ENCODE peak calls at places on chromosomes 12 and 14, in seven cellular contexts. M is GM12865, F is hepatocyte, I is body of pancreas, K is astrocyte of the spinal cord, X is psoas muscle, P is bronchial epithelial cell. R is an unnamed sample.
A peak's percentile ranks its signal among the peaks of the same experiment; 100 is the strongest.

GRCh38 chr12:130826151-130826801 is 12.8 kb downstream of the STX2 start:
- DNase-seq in K (peak; percentile 39), X (peak; percentile 40), F (peak; percentile 48), P (no peak), M (peak; percentile 41), I (peak; percentile 61), R (no peak)

GRCh38 chr14:81464253-81465001 is 64.3 kb upstream of the STON2 start:
- DNase-seq in K (peak; percentile 71), P (peak; percentile 53), X (no peak), F (peak; percentile 80), M (peak; percentile 78), I (peak; percentile 54), R (no peak)

GRCh38 chr14:49051328-49052060 is 534.7 kb downstream of the RPS29 start:
- DNase-seq in P (no peak), K (no peak), M (no peak), F (no peak), X (no peak), I (no peak), R (peak; percentile 11)

GRCh38 chr12:1093166-1093751 is 102.2 kb downstream of the ERC1 start:
- DNase-seq in F (peak; percentile 71), I (no peak), M (peak; percentile 81), K (peak; percentile 69), X (no peak), P (peak; percentile 65), R (peak; percentile 30)

GRCh38 chr12:116689586-116689985 is 48.3 kb downstream of the SPRING1 start:
- DNase-seq in X (no peak), K (no peak), F (no peak), M (no peak), P (no peak), I (no peak), R (no peak)

GRCh38 chr12:65918057-65918456 is 93.8 kb downstream of the HMGA2 start:
- DNase-seq in K (no peak), M (peak; percentile 55), P (no peak), X (no peak), F (no peak), I (no peak), R (no peak)

GRCh38 chr12:59698599-59698998 is 102.8 kb downstream of the SLC16A7 start:
- DNase-seq in F (no peak), P (peak; percentile 93), M (no peak), X (no peak), K (no peak), I (no peak), R (peak; percentile 64)

GRCh38 chr14:50451854-50452253 is 55.2 kb upstream of the CDKL1 start:
- DNase-seq in X (no peak), M (no peak), K (no peak), F (no peak), I (no peak), P (no peak), R (no peak)

GRCh38 chr12:124481257-124481750 is 86.1 kb downstream of the NCOR2 start:
- DNase-seq in M (no peak), P (no peak), X (no peak), K (no peak), I (peak; percentile 53), F (no peak), R (no peak)

GRCh38 chr12:124481772-124482566 is 85.4 kb downstream of the NCOR2 start:
- DNase-seq in K (no peak), P (no peak), M (peak; percentile 55), I (no peak), F (no peak), X (no peak), R (no peak)

GRCh38 chr12:124484067-124484466 is 83.3 kb downstream of the NCOR2 start:
- DNase-seq in F (no peak), M (no peak), K (no peak), I (no peak), P (no peak), X (no peak), R (no peak)

GRCh38 chr12:124482901-124483799 is 84.3 kb downstream of the NCOR2 start:
- DNase-seq in K (no peak), X (no peak), M (no peak), I (peak; percentile 53), F (no peak), P (no peak), R (no peak)

DNA sequence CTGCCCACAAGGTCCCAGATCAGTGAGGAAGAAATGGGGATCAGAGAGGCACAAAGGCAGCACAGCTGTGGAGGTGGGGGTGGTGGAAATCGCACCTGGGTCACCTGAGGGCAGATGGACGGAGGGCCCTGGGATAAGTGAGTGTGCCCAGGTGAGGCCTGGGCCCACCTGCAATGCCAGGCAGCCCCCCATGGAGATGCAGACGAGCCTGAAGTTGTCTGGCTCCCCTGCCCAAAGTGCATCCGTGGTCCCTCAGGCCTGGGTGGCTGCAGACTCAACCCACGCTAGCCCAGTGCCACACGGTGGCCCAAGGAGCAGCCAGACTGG is 84.9 kb downstream of the NCOR2 start:
- DNase-seq in F (no peak), M (no peak), I (no peak), K (no peak), X (no peak), P (no peak), R (no peak)
- H3K4me3 ChIP-seq in F (no peak overlapping the region), M (no peak overlapping the region), I (no peak overlapping the region), K (no peak overlapping the region), X (no peak overlapping the region), P (no peak overlapping the region), R (no peak overlapping the region)

GRCh38 chr14:61438860-61439765 is 117.7 kb downstream of the PRKCH start:
- DNase-seq in F (peak; percentile 51), K (peak; percentile 80), X (peak; percentile 40), I (peak; percentile 53), M (peak; percentile 89), P (peak; percentile 93), R (no peak)

GRCh38 chr14:61438036-61438435 is 116.7 kb downstream of the PRKCH start:
- DNase-seq in X (no peak), F (no peak), M (no peak), I (no peak), P (no peak), K (no peak), R (no peak)

GRCh38 chr14:61438497-61438859 is 117.1 kb downstream of the PRKCH start:
- DNase-seq in P (peak; percentile 35), I (no peak), K (no peak), M (peak; percentile 77), F (no peak), X (no peak), R (no peak)

GRCh38 chr14:61437383-61437782 is 116.0 kb downstream of the PRKCH start:
- DNase-seq in I (no peak), K (no peak), X (no peak), M (no peak), F (no peak), P (no peak), R (no peak)

DNA sequence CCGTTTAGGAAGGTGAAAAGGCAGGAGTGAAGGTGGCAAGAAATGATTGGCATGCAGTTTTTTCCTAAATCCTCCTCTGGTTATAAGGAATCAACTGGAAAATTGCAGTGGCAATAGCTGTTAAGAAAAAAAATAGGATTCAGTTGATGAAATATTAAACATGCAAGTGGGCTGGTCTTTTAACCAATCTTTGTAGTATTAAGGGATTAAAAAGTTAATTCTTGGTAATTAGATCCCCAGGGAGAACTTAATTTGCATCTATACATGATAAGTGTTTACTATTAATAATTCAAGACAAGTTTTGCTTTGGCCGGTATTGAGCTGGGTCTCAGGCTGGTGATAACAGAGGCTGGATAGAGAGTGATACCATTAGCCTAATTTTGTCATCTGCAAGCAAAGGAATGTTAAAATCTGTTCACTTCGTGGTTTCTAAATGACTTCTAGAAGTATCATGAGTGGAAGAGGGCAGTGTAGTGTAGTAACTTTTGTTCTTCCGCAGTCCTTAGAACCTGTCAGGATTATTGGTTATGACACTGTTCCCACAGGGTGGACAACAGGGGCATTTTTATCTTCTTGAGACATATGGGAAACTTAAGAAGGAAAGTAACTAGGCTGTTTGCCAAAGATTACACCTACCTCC is 118.5 kb downstream of the PRKCH start:
- DNase-seq in I (no peak), P (no peak), X (no peak), M (peak; percentile 50), F (no peak), K (no peak), R (no peak)
- H3K4me3 ChIP-seq in I (no peak overlapping the region), P (no peak overlapping the region), X (no peak overlapping the region), M (peak overlapping the region; percentile 28), F (no peak overlapping the region), K (no peak overlapping the region), R (no peak overlapping the region)

GRCh38 chr14:94341654-94342333 is 18.7 kb upstream of the SERPINA6 start:
- DNase-seq in X (no peak), F (no peak), M (no peak), K (no peak), P (no peak), I (no peak), R (no peak)

GRCh38 chr14:94340533-94340932 is 17.4 kb upstream of the SERPINA6 start:
- DNase-seq in I (no peak), F (no peak), K (no peak), X (no peak), P (no peak), M (no peak), R (no peak)

GRCh38 chr14:94344389-94344788 is 21.3 kb upstream of the SERPINA6 start:
- DNase-seq in P (no peak), X (no peak), I (no peak), K (no peak), M (no peak), F (no peak), R (no peak)

GRCh38 chr14:94343238-94343637 is 20.1 kb upstream of the SERPINA6 start:
- DNase-seq in F (no peak), I (no peak), M (no peak), K (no peak), X (no peak), P (no peak), R (no peak)

DNA sequence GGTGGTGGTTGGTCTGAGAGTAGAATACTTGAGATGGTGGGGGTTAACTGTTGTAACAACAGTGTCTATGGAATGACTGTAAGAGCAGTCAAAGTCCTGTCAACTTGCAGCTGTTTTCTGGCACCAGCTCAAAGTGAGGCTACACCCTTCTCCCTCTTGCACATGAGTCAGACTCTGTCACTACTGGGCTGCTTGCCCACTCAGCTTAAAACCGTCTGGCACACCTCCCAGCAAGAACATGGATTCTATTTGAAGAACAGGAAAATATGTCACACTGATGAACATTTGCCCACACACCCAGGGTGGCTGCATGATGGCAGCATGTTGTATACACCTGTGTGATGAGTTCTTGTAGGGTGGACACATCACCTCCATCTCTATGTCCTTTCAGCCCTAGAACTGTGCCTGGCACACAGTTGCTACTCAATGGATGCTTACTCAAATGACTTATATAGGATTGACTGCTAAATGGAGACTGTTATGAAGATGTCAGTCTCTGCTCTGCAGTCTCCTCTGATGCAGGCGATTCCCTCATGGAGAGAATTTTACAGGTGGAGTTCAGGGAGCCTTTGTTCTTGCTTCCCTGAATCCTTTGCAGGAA is 19.3 kb upstream of the SERPINA6 start:
- DNase-seq in F (peak; percentile 92), M (peak; percentile 23), P (peak; percentile 100), K (peak; percentile 100), I (peak; percentile 94), X (peak; percentile 77), R (peak; percentile 100)
- H3K4me3 ChIP-seq in F (no peak overlapping the region), M (no peak overlapping the region), P (no peak overlapping the region), K (no peak overlapping the region), I (no peak overlapping the region), X (no peak overlapping the region), R (no peak overlapping the region)

GRCh38 chr12:96698965-96699364 is 208.1 kb upstream of the NEDD1 start:
- DNase-seq in P (no peak), K (no peak), F (no peak), X (no peak), M (no peak), I (no peak), R (no peak)

GRCh38 chr12:96698521-96698920 is 208.5 kb upstream of the NEDD1 start:
- DNase-seq in X (no peak), M (peak; percentile 18), P (no peak), K (no peak), F (no peak), I (no peak), R (no peak)
- H3K4me3 ChIP-seq in X (no peak overlapping the region), M (no peak overlapping the region), P (no peak overlapping the region), K (no peak overlapping the region), F (no peak overlapping the region), I (no peak overlapping the region), R (no peak overlapping the region)

R was measured in skeletal muscle cell.